ENCODE peak calls at places on chromosomes 7 and 10, in nine cellular contexts. One of them, this sample, is unnamed.

GRCh38 chr7:47885309-47886000 is 62.8 kb downstream of the PKD1L1 start:
- DNase-seq in naive thymus-derived CD8-positive, alpha-beta T cell: no peak
- DNase-seq in left colon: no peak
- DNase-seq in H54: no peak
- DNase-seq in colonic mucosa: no peak
- DNase-seq in CD8-positive, alpha-beta T cell: no peak
- DNase-seq in SK-N-DZ: no peak
- DNase-seq in iPS DF 6.9: no peak
- DNase-seq in activated CD4-positive, alpha-beta T cell treated with anti-CD3 and anti-CD28 coated beads for 4 hours: no peak
- DNase-seq in this sample: no peak

GRCh38 chr7:69457912-69458491 is 140.3 kb upstream of the AUTS2 start:
- DNase-seq in SK-N-DZ: no peak
- DNase-seq in colonic mucosa: no peak
- DNase-seq in H54: no peak
- DNase-seq in CD8-positive, alpha-beta T cell: no peak
- DNase-seq in activated CD4-positive, alpha-beta T cell treated with anti-CD3 and anti-CD28 coated beads for 4 hours: no peak
- DNase-seq in left colon: no peak
- DNase-seq in naive thymus-derived CD8-positive, alpha-beta T cell: no peak
- DNase-seq in iPS DF 6.9: peak
- DNase-seq in this sample: peak

GRCh38 chr10:91745086-91745831 is 53.0 kb upstream of the TNKS2 start:
- DNase-seq in activated CD4-positive, alpha-beta T cell treated with anti-CD3 and anti-CD28 coated beads for 4 hours: no peak
- DNase-seq in SK-N-DZ: peak
- DNase-seq in colonic mucosa: no peak
- DNase-seq in naive thymus-derived CD8-positive, alpha-beta T cell: no peak
- DNase-seq in H54: no peak
- DNase-seq in iPS DF 6.9: peak
- DNase-seq in CD8-positive, alpha-beta T cell: no peak
- DNase-seq in left colon: no peak
- DNase-seq in this sample: peak

GRCh38 chr7:76281006-76281705 is 21.3 kb upstream of the HSPB1 start:
- DNase-seq in activated CD4-positive, alpha-beta T cell treated with anti-CD3 and anti-CD28 coated beads for 4 hours: no peak
- DNase-seq in CD8-positive, alpha-beta T cell: no peak
- DNase-seq in H54: no peak
- DNase-seq in SK-N-DZ: no peak
- DNase-seq in iPS DF 6.9: no peak
- DNase-seq in naive thymus-derived CD8-positive, alpha-beta T cell: no peak
- DNase-seq in left colon: no peak
- DNase-seq in colonic mucosa: no peak
- DNase-seq in this sample: no peak

GRCh38 chr7:26588511-26588910 is 275.9 kb downstream of the SKAP2 start:
- DNase-seq in colonic mucosa: no peak
- DNase-seq in SK-N-DZ: peak
- DNase-seq in iPS DF 6.9: no peak
- DNase-seq in left colon: no peak
- DNase-seq in naive thymus-derived CD8-positive, alpha-beta T cell: no peak
- DNase-seq in activated CD4-positive, alpha-beta T cell treated with anti-CD3 and anti-CD28 coated beads for 4 hours: no peak
- DNase-seq in H54: no peak
- DNase-seq in CD8-positive, alpha-beta T cell: no peak
- DNase-seq in this sample: no peak

GRCh38 chr7:143229054-143229790 is 7.4 kb downstream of the TAS2R40 start:
- DNase-seq in iPS DF 6.9: peak
- DNase-seq in CD8-positive, alpha-beta T cell: no peak
- DNase-seq in activated CD4-positive, alpha-beta T cell treated with anti-CD3 and anti-CD28 coated beads for 4 hours: no peak
- DNase-seq in left colon: no peak
- DNase-seq in H54: no peak
- DNase-seq in naive thymus-derived CD8-positive, alpha-beta T cell: no peak
- DNase-seq in colonic mucosa: no peak
- DNase-seq in SK-N-DZ: peak
- DNase-seq in this sample: peak

GRCh38 chr7:12703881-12704280 is 16.4 kb downstream of the ARL4A start:
- DNase-seq in naive thymus-derived CD8-positive, alpha-beta T cell: no peak
- DNase-seq in CD8-positive, alpha-beta T cell: no peak
- DNase-seq in colonic mucosa: no peak
- DNase-seq in activated CD4-positive, alpha-beta T cell treated with anti-CD3 and anti-CD28 coated beads for 4 hours: no peak
- DNase-seq in SK-N-DZ: no peak
- DNase-seq in H54: no peak
- DNase-seq in left colon: no peak
- DNase-seq in iPS DF 6.9: no peak
- DNase-seq in this sample: no peak

GRCh38 chr10:99329238-99329890 is at the start of gene CNNM1:
- DNase-seq in activated CD4-positive, alpha-beta T cell treated with anti-CD3 and anti-CD28 coated beads for 4 hours: no peak
- DNase-seq in left colon: no peak
- DNase-seq in SK-N-DZ: peak
- DNase-seq in CD8-positive, alpha-beta T cell: no peak
- DNase-seq in iPS DF 6.9: no peak
- DNase-seq in H54: no peak
- DNase-seq in colonic mucosa: peak
- DNase-seq in naive thymus-derived CD8-positive, alpha-beta T cell: no peak
- DNase-seq in this sample: no peak

GRCh38 chr7:41956276-41956675 is 253.4 kb upstream of the INHBA start:
- DNase-seq in colonic mucosa: no peak
- DNase-seq in iPS DF 6.9: no peak
- DNase-seq in CD8-positive, alpha-beta T cell: no peak
- DNase-seq in H54: no peak
- DNase-seq in naive thymus-derived CD8-positive, alpha-beta T cell: no peak
- DNase-seq in activated CD4-positive, alpha-beta T cell treated with anti-CD3 and anti-CD28 coated beads for 4 hours: no peak
- DNase-seq in left colon: no peak
- DNase-seq in SK-N-DZ: no peak
- DNase-seq in this sample: no peak

GRCh38 chr7:28473567-28474266 is 61.4 kb downstream of the CREB5 start:
- DNase-seq in CD8-positive, alpha-beta T cell: no peak
- DNase-seq in left colon: no peak
- DNase-seq in H54: no peak
- DNase-seq in iPS DF 6.9: no peak
- DNase-seq in naive thymus-derived CD8-positive, alpha-beta T cell: no peak
- DNase-seq in SK-N-DZ: no peak
- DNase-seq in colonic mucosa: no peak
- DNase-seq in activated CD4-positive, alpha-beta T cell treated with anti-CD3 and anti-CD28 coated beads for 4 hours: no peak
- DNase-seq in this sample: no peak

GRCh38 chr10:2020841-2021240 is 283.5 kb upstream of the ADARB2 start:
- DNase-seq in H54: no peak
- DNase-seq in colonic mucosa: no peak
- DNase-seq in naive thymus-derived CD8-positive, alpha-beta T cell: no peak
- DNase-seq in CD8-positive, alpha-beta T cell: no peak
- DNase-seq in left colon: no peak
- DNase-seq in SK-N-DZ: no peak
- DNase-seq in activated CD4-positive, alpha-beta T cell treated with anti-CD3 and anti-CD28 coated beads for 4 hours: no peak
- DNase-seq in iPS DF 6.9: no peak
- DNase-seq in this sample: no peak

GRCh38 chr7:12947465-12947864 is 260.0 kb downstream of the ARL4A start:
- DNase-seq in naive thymus-derived CD8-positive, alpha-beta T cell: no peak
- DNase-seq in H54: no peak
- DNase-seq in colonic mucosa: no peak
- DNase-seq in SK-N-DZ: no peak
- DNase-seq in left colon: no peak
- DNase-seq in iPS DF 6.9: no peak
- DNase-seq in activated CD4-positive, alpha-beta T cell treated with anti-CD3 and anti-CD28 coated beads for 4 hours: no peak
- DNase-seq in CD8-positive, alpha-beta T cell: no peak
- DNase-seq in this sample: no peak

GRCh38 chr10:100370561-100370975 is 23.5 kb downstream of the SCD start:
- DNase-seq in activated CD4-positive, alpha-beta T cell treated with anti-CD3 and anti-CD28 coated beads for 4 hours: no peak
- DNase-seq in SK-N-DZ: no peak
- DNase-seq in left colon: peak
- DNase-seq in CD8-positive, alpha-beta T cell: peak
- DNase-seq in naive thymus-derived CD8-positive, alpha-beta T cell: peak
- DNase-seq in iPS DF 6.9: no peak
- DNase-seq in colonic mucosa: peak
- DNase-seq in H54: no peak
- DNase-seq in this sample: no peak

GRCh38 chr7:50164552-50165220 is 71.6 kb upstream of the ZPBP start:
- DNase-seq in colonic mucosa: no peak
- DNase-seq in activated CD4-positive, alpha-beta T cell treated with anti-CD3 and anti-CD28 coated beads for 4 hours: peak
- DNase-seq in SK-N-DZ: no peak
- DNase-seq in iPS DF 6.9: no peak
- DNase-seq in H54: no peak
- DNase-seq in left colon: no peak
- DNase-seq in naive thymus-derived CD8-positive, alpha-beta T cell: no peak
- DNase-seq in CD8-positive, alpha-beta T cell: peak
- DNase-seq in this sample: no peak

GRCh38 chr10:125043824-125044658 is 102.1 kb downstream of the ZRANB1 start:
- DNase-seq in H54: no peak
- DNase-seq in naive thymus-derived CD8-positive, alpha-beta T cell: no peak
- DNase-seq in activated CD4-positive, alpha-beta T cell treated with anti-CD3 and anti-CD28 coated beads for 4 hours: no peak
- DNase-seq in SK-N-DZ: no peak
- DNase-seq in iPS DF 6.9: no peak
- DNase-seq in left colon: no peak
- DNase-seq in CD8-positive, alpha-beta T cell: no peak
- DNase-seq in colonic mucosa: no peak
- DNase-seq in this sample: no peak

GRCh38 chr7:55280031-55280454 is 85.1 kb upstream of the LANCL2 start:
- DNase-seq in colonic mucosa: peak
- DNase-seq in iPS DF 6.9: peak
- DNase-seq in left colon: peak
- DNase-seq in naive thymus-derived CD8-positive, alpha-beta T cell: peak
- DNase-seq in CD8-positive, alpha-beta T cell: peak
- DNase-seq in H54: peak
- DNase-seq in activated CD4-positive, alpha-beta T cell treated with anti-CD3 and anti-CD28 coated beads for 4 hours: peak
- DNase-seq in SK-N-DZ: peak
- DNase-seq in this sample: peak

This sample was measured in NT2/D1.